ENCODE peak calls at places on chromosomes 13 and 19, in eight cellular contexts. L is testis; P is RPMI8226; S is activated T-helper 1 cell treated with Interleukin-2 at 50 U/mL for 16 hours; V is fibroblast of lung; G is fibroblast of the conjunctiva; T is stimulated activated CD4-positive, alpha-beta T cell treated with anti-CD3 and anti-CD28 coated beads, TNF-alpha, amount 100 ng/mL, for 4 hours; U is activated T-cell treated with anti-CD3 and anti-CD28 coated beads for 1 hour. D is an unnamed sample.
A peak's percentile ranks its signal among the peaks of the same experiment; 100 is the strongest.

GRCh38 chr13:102854675-102855074 is 8.8 kb downstream of the ERCC5 start:
- DNase-seq in S (no peak), L (no peak), U (no peak), V (no peak), G (no peak), P (no peak), T (no peak), D (no peak)

GRCh38 chr19:42206871-42207755 is 10.4 kb downstream of the DEDD2 start:
- DNase-seq in L (no peak), V (no peak), P (no peak), S (no peak), T (no peak), U (no peak), G (no peak), D (no peak)

GRCh38 chr13:87656311-87656710 is 14.9 kb upstream of the SLITRK5 start:
- DNase-seq in T (no peak), V (peak; percentile 70), S (no peak), U (no peak), G (no peak), P (no peak), L (no peak), D (no peak)

GRCh38 chr19:28883241-28883693 is 329.7 kb downstream of the UQCRFS1 start:
- DNase-seq in T (no peak), V (peak; percentile 27), U (no peak), S (no peak), P (no peak), L (peak; percentile 33), G (no peak), D (no peak)

GRCh38 chr13:18971576-18972219 is 209.9 kb downstream of the TUBA3C start:
- DNase-seq in P (no peak), G (no peak), L (no peak), T (no peak), S (no peak), V (no peak), U (no peak), D (no peak)

GRCh38 chr13:114121496-114122466 is 10.6 kb downstream of the RASA3 start:
- DNase-seq in T (no peak), S (no peak), V (no peak), G (no peak), U (no peak), P (no peak), L (no peak), D (no peak)

GRCh38 chr13:33471182-33471581 is 185.6 kb upstream of the STARD13 start:
- DNase-seq in T (no peak), V (no peak), L (no peak), P (no peak), S (no peak), G (no peak), U (no peak), D (no peak)

GRCh38 chr19:42465827-42466280 is 23.1 kb upstream of the CXCL17 start:
- DNase-seq in S (no peak), G (no peak), V (no peak), L (no peak), T (no peak), P (peak; percentile 45), U (no peak), D (no peak)

GRCh38 chr13:91126806-91127205 is 220.7 kb upstream of the MIR17HG start:
- DNase-seq in V (no peak), T (no peak), L (no peak), S (no peak), U (no peak), G (no peak), P (no peak), D (no peak)

GRCh38 chr19:2477732-2478191 is 1.8 kb downstream of the GADD45B start:
- DNase-seq in G (no peak), S (no peak), P (peak; percentile 63), U (no peak), T (no peak), V (peak; percentile 58), L (peak; percentile 47), D (no peak)

GRCh38 chr19:41299046-41299754 is 10.8 kb upstream of the CCDC97 start:
- DNase-seq in P (no peak), G (no peak), S (no peak), U (no peak), L (peak; percentile 49), V (peak; percentile 11), T (no peak), D (no peak)

GRCh38 chr13:112729408-112729807 is 39.6 kb downstream of the ATP11A start:
- DNase-seq in T (no peak), G (no peak), L (peak; percentile 87), S (no peak), P (no peak), U (no peak), V (no peak), D (no peak)

GRCh38 chr19:13797870-13798269 is 2.6 kb downstream of the ZSWIM4 start:
- DNase-seq in U (no peak), S (no peak), V (peak; percentile 63), P (no peak), G (peak; percentile 59), T (no peak), L (no peak), D (no peak)

GRCh38 chr19:52451241-52451640 is 2.1 kb upstream of the ZNF578 start:
- DNase-seq in S (no peak), U (no peak), G (no peak), L (peak; percentile 19), V (no peak), T (no peak), P (no peak), D (no peak)

GRCh38 chr13:109100705-109101104 is 471.3 kb downstream of the MYO16 start:
- DNase-seq in P (no peak), U (no peak), V (no peak), G (no peak), L (no peak), S (no peak), T (no peak), D (no peak)

GRCh38 chr13:101399365-101399764 is 16.9 kb downstream of the NALCN start:
- DNase-seq in S (no peak), L (no peak), U (no peak), T (no peak), P (no peak), V (no peak), G (no peak), D (no peak)

D was measured in cerebellar nuclear complex.